ENCODE peak calls at places on chromosomes 7 and 10, in eight cellular contexts. E is activated CD4-positive, CD25-positive, alpha-beta regulatory T cell treated with anti-CD3 and anti-CD28 coated beads, Interleukin-2, amount 50 U/mL, for 24 hours; B is activated CD8-positive, alpha-beta T cell treated with anti-CD3 and anti-CD28 coated beads, Interleukin-2, amount 10 ng/mL, durations not matched to agents 7 days and 5 days; Z is central memory CD8-positive, alpha-beta T cell; I is T-cell; W is naive thymus-derived CD8-positive, alpha-beta T cell; F is CD4-positive, CD25-positive, alpha-beta regulatory T cell; L is Panc1. H is an unnamed sample.

GRCh38 chr7:133770863-133771492 is 356.2 kb upstream of the LRGUK start:
- ATAC-seq in E (no peak), B (no peak), Z (no peak), I (no peak), W (no peak), F (no peak), L (no peak), H (no peak)

GRCh38 chr10:110410329-110411046 is 87.2 kb upstream of the DUSP5 start:
- ATAC-seq in E (no peak), B (no peak), Z (no peak), I (no peak), W (no peak), F (no peak), L (peak; percentile 61), H (no peak)

GRCh38 chr10:60508831-60509230 is 119.2 kb upstream of the ANK3 start:
- ATAC-seq in E (no peak), B (no peak), Z (no peak), I (no peak), W (no peak), F (no peak), L (no peak), H (no peak)

GRCh38 chr10:89238956-89239713 is 12.4 kb downstream of the LIPA start:
- ATAC-seq in E (no peak), B (no peak), Z (no peak), I (no peak), W (no peak), F (no peak), L (peak; percentile 58), H (peak; percentile 34)

GRCh38 chr10:480928-481551 is 208.4 kb downstream of the DIP2C start:
- ATAC-seq in E (no peak), B (no peak), Z (no peak), I (no peak), W (no peak), F (no peak), L (no peak), H (no peak)

GRCh38 chr7:36217211-36217960 is 64.3 kb downstream of the EEPD1 start:
- ATAC-seq in E (no peak), B (no peak), Z (no peak), I (no peak), W (no peak), F (no peak), L (no peak), H (no peak)

GRCh38 chr7:139041378-139042053 is 5.7 kb upstream of the ZC3HAV1L start:
- ATAC-seq in E (no peak), B (no peak), Z (no peak), I (peak; percentile 42), W (peak; percentile 29), F (peak; percentile 30), L (peak; percentile 68), H (peak; percentile 48)

GRCh38 chr10:44437837-44438752 is 53.2 kb upstream of the CXCL12 start:
- ATAC-seq in E (no peak), B (no peak), Z (no peak), I (no peak), W (no peak), F (no peak), L (no peak), H (no peak)

GRCh38 chr10:47055386-47056382 is 144.5 kb downstream of the PTPN20 start:
- ATAC-seq in E (no peak), B (no peak), Z (no peak), I (no peak), W (no peak), F (no peak), L (no peak), H (no peak)